ENCODE peak calls at places on chromosomes 6 and 20, in four cellular contexts. J, G, B and O are unnamed samples.

GRCh38 chr6:170023620-170024521 is 267.0 kb downstream of the DLL1 start:
- DNase-seq in J (no peak), G (no peak), B (no peak), O (no peak)

GRCh38 chr6:32982702-32983492 is 14.5 kb downstream of the BRD2 start:
- DNase-seq in G (no peak), B (no peak), J (no peak), O (no peak)

GRCh38 chr6:156778615-156779205 is 1.5 kb downstream of the ARID1B start:
- DNase-seq in G (peak), B (no peak), J (peak), O (peak)

GRCh38 chr20:39412091-39412490 is 449.9 kb downstream of the DHX35 start:
- DNase-seq in B (no peak), J (no peak), G (no peak), O (no peak)

GRCh38 chr20:6829510-6830116 is 62.1 kb downstream of the BMP2 start:
- DNase-seq in J (no peak), G (no peak), B (no peak), O (no peak)

GRCh38 chr20:41329435-41330342 is 10.9 kb upstream of the LPIN3 start:
- DNase-seq in B (peak), G (no peak), J (peak), O (peak)

GRCh38 chr6:49151033-49151432 is 312.0 kb downstream of the MMUT start:
- DNase-seq in B (no peak), G (no peak), J (no peak), O (no peak)

GRCh38 chr6:95544517-95545225 is 32.7 kb upstream of the MANEA start:
- DNase-seq in G (no peak), B (no peak), J (no peak), O (no peak)

GRCh38 chr20:57450419-57450818 is 59.2 kb downstream of the RBM38 start:
- DNase-seq in B (no peak), G (peak), J (no peak), O (no peak)

GRCh38 chr6:157951828-157952227 is 29.8 kb upstream of the SYNJ2 start:
- DNase-seq in B (no peak), G (no peak), J (no peak), O (no peak)